ENCODE peak calls at places on chromosomes 12 and 14, in five cellular contexts. B is DND-41, Z is mammary epithelial cell, I is HCT116, M is fibroblast of lung. H is an unnamed sample. For H3K36me3 and H4K20me1, the result is how much of the 10 kb centered on the place peaks cover.

GRCh38 chr12:106655577-106655976 is 72.8 kb downstream of the RFX4 start:
- DNase-seq in M (no peak), Z (no peak), B (no peak), I (no peak), H (no peak)

GRCh38 chr12:20451759-20452158 is 83.4 kb downstream of the PDE3A start:
- DNase-seq in B (no peak), M (peak), Z (no peak), I (no peak), H (no peak)

GRCh38 chr12:48160807-48161206 is 3.5 kb upstream of the ASB8 start:
- DNase-seq in Z (no peak), I (no peak), M (peak), B (no peak), H (no peak)

GRCh38 chr14:95064256-95064655 is 93.1 kb downstream of the DICER1 start:
- DNase-seq in B (no peak), Z (no peak), I (no peak), M (no peak), H (no peak)

GRCh38 chr12:89470741-89471504 is 53.7 kb downstream of the GALNT4 start:
- DNase-seq in B (no peak), I (peak), M (peak), Z (peak), H (peak)

GRCh38 chr14:105476937-105477658 is 2.5 kb downstream of the CRIP2 start:
- DNase-seq in Z (no peak), M (no peak), I (no peak), B (no peak), H (no peak)

GRCh38 chr12:64098709-64099354 is 123.3 kb downstream of the KICS2 start:
- DNase-seq in B (no peak), M (peak), I (no peak), Z (no peak), H (no peak)

GRCh38 chr14:104364830-104365229 is 214.7 kb upstream of the C14orf180 start:
- DNase-seq in B (no peak), Z (no peak), I (no peak), M (no peak), H (no peak)

GRCh38 chr12:120119395-120119973 is 2.9 kb upstream of the RAB35 start:
- DNase-seq in Z (peak), B (no peak), I (no peak), M (peak), H (no peak)

GRCh38 chr14:59333235-59333634 is 131.9 kb downstream of the GPR135 start:
- DNase-seq in B (no peak), I (no peak), M (no peak), Z (no peak), H (no peak)

GRCh38 chr14:59337151-59337611 is 128.0 kb downstream of the GPR135 start:
- DNase-seq in I (no peak), B (no peak), Z (no peak), M (peak), H (peak)

GRCh38 chr14:59332727-59333126 is 132.5 kb downstream of the GPR135 start:
- DNase-seq in Z (peak), M (peak), I (no peak), B (no peak), H (no peak)

GRCh38 chr14:59333668-59334067 is 131.5 kb downstream of the GPR135 start:
- DNase-seq in M (peak), Z (peak), B (no peak), I (no peak), H (no peak)

DNA sequence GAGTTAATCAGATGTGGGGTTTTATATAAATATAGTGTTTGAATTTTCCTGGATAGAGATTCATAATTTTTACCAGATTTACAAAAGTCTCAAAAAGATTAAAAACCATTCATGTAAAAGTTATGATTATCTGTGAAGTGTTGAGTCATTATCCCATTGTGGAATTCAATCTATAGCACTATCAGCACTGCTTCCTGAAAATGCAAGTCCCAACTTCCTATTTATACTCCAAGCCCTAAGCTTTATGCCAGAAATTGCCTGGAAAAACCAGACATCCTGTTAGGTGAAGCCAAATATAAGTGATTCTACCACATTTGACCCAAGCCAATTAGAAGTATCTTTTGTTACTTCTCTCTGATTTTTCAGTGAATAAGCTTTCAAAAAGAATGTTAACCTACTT is 129.1 kb downstream of the GPR135 start:
- DNase-seq in I (no peak), B (no peak), Z (no peak), M (peak), H (no peak)
- H3K36me3 ChIP-seq in I (under half), B (under half), Z (under half), M (under half), H (under half)

GRCh38 chr14:85482549-85482948 is 47.4 kb upstream of the FLRT2 start:
- DNase-seq in Z (no peak), M (no peak), I (no peak), B (no peak), H (no peak)

GRCh38 chr14:85483652-85484051 is 46.3 kb upstream of the FLRT2 start:
- DNase-seq in M (no peak), B (no peak), I (no peak), Z (no peak), H (no peak)

GRCh38 chr14:85481471-85481870 is 48.5 kb upstream of the FLRT2 start:
- DNase-seq in M (no peak), B (no peak), Z (no peak), I (no peak), H (no peak)

GRCh38 chr14:85479771-85480170 is 50.2 kb upstream of the FLRT2 start:
- DNase-seq in B (no peak), M (no peak), I (no peak), Z (no peak), H (no peak)

DNA sequence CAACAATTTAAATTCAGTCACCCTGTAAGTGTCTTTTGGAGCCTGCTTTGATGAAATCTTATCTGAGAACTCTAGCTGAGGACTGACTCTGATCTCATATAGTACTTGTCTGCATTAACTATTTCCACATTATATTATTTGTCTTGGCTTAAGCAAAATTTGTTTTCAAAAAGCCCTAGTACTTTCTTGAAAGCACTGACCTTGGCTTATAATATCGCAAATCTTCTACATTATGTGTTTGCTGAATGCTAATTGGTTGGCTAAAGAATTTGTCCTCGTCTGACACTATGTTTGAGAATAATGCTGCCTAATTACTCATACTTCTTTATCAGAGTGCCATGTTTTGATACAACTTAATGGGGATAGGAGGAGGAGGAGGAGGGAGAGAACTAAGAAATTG is 46.9 kb upstream of the FLRT2 start:
- DNase-seq in I (no peak), Z (no peak), B (no peak), M (peak), H (no peak)
- H4K20me1 ChIP-seq in I (under half), Z (under half), B (under half), M (under half), H (under half)

GRCh38 chr14:88612981-88613380 is 50.1 kb downstream of the ZC3H14 start:
- DNase-seq in M (peak), I (no peak), B (no peak), Z (no peak), H (no peak)

GRCh38 chr14:88607829-88608228 is 45.0 kb downstream of the ZC3H14 start:
- DNase-seq in Z (no peak), M (no peak), B (no peak), I (no peak), H (no peak)

GRCh38 chr14:88613552-88614010 is 50.7 kb downstream of the ZC3H14 start:
- DNase-seq in M (peak), I (no peak), B (no peak), Z (peak), H (no peak)

GRCh38 chr14:88614218-88614907 is 51.5 kb downstream of the ZC3H14 start:
- DNase-seq in Z (peak), B (no peak), I (no peak), M (peak), H (no peak)

GRCh38 chr14:88611878-88612277 is 49.0 kb downstream of the ZC3H14 start:
- DNase-seq in Z (no peak), B (no peak), I (no peak), M (peak), H (no peak)
- H3K36me3 ChIP-seq in Z (under half), B (half or more), I (under half), M (under half), H (under half)

GRCh38 chr12:62270872-62271271 is 10.7 kb downstream of the USP15 start:
- DNase-seq in Z (no peak), I (no peak), M (no peak), B (no peak), H (no peak)
- H4K20me1 ChIP-seq in Z (under half), I (under half), M (under half), B (half or more), H (under half)

GRCh38 chr12:30908389-30909087 is 18.0 kb upstream of the TSPAN11 start:
- DNase-seq in M (peak), B (no peak), Z (no peak), I (no peak), H (no peak)

GRCh38 chr12:30913323-30913722 is 13.2 kb upstream of the TSPAN11 start:
- DNase-seq in I (no peak), Z (no peak), M (no peak), B (no peak), H (no peak)

GRCh38 chr12:30909088-30909688 is 17.4 kb upstream of the TSPAN11 start:
- DNase-seq in B (no peak), I (no peak), M (no peak), Z (no peak), H (no peak)

GRCh38 chr12:30905483-30906009 is 21.0 kb upstream of the TSPAN11 start:
- DNase-seq in Z (no peak), I (no peak), M (no peak), B (no peak), H (peak)

GRCh38 chr12:30909721-30910350 is 16.7 kb upstream of the TSPAN11 start:
- DNase-seq in I (no peak), Z (no peak), B (no peak), M (no peak), H (no peak)
- H3K36me3 ChIP-seq in I (under half), Z (under half), B (under half), M (under half), H (under half)

GRCh38 chr12:50156641-50157040 is 10.5 kb downstream of the CERS5 start:
- DNase-seq in B (no peak), M (no peak), I (no peak), Z (no peak), H (no peak)
- H4K20me1 ChIP-seq in B (under half), M (under half), I (under half), Z (under half), H (under half)

DNA sequence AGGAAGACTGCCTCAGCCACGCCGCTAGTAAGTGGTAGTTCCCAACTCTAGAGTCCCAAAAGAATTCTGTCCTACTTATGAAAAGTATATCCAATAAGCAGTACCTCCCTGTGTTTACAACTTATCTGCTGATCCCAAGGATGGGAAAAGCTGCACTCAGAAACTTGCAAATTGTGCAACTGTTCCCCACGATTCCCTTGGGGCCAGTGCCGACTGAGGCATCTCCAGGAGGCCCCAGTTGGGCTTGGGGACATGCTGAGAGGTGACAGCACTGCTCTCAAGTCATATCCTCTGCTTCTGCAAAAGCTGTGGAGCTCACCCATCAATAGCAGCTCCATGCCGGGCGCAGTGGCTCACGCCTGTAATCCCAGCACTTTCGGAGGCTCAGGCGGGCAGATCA is 23.7 kb downstream of the SPRING1 start:
- DNase-seq in M (no peak), Z (no peak), I (no peak), B (no peak), H (no peak)
- H3K36me3 ChIP-seq in M (under half), Z (under half), I (under half), B (under half), H (under half)

DNA sequence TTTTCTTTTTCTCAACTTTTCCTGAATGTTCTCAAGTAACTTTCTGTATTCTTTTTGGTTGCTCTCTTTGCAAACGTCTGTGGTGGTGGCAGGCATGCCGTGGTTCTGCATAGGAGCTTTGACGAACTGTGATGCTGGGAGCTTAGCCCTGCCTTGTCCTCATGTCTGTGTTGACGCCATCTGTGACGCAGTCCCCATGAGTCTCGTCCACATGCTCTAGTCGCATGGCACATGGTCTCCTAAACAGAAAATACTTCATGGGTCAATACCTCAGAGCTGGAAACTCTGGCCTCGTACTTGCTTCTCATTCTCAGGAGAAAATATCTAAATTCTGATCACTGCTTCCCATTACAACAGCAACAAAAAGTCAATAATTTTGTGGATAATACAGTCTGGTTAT is 50.3 kb upstream of the DYNC1H1 start:
- DNase-seq in B (no peak), I (no peak), M (no peak), Z (no peak), H (no peak)
- H4K20me1 ChIP-seq in B (under half), I (under half), M (under half), Z (under half), H (under half)

H was measured in neural progenitor cell.